ENCODE peak calls at places on chromosomes 7 and 10, in six cellular contexts. J is coronary artery, H is pancreas, X is psoas muscle, I is A549, C is upper lobe of left lung. G is an unnamed sample.
A peak's percentile ranks its signal among the peaks of the same experiment; 100 is the strongest.

GRCh38 chr10:48589266-48589665 is 15.6 kb downstream of the ARHGAP22 start:
- DNase-seq in I (no peak), X (no peak), J (no peak), H (no peak), C (no peak), G (no peak)

GRCh38 chr10:109881481-109881880 is 41.8 kb downstream of the XPNPEP1 start:
- DNase-seq in X (no peak), J (peak; percentile 16), H (no peak), C (no peak), I (no peak), G (no peak)

GRCh38 chr10:113897693-113898618 is 43.5 kb downstream of the NHLRC2 start:
- DNase-seq in H (no peak), C (no peak), X (no peak), I (no peak), J (no peak), G (no peak)

GRCh38 chr10:95289921-95290421 is 832 bp downstream of the PDLIM1 start:
- DNase-seq in X (no peak), C (no peak), I (peak; percentile 40), J (no peak), H (no peak), G (no peak)

GRCh38 chr10:132184816-132185593 is 1.7 kb upstream of the DPYSL4 start:
- DNase-seq in C (peak; percentile 29), H (no peak), I (no peak), X (peak; percentile 39), J (no peak), G (no peak)

GRCh38 chr7:25369794-25370193 is 141.5 kb upstream of the NPVF start:
- DNase-seq in C (no peak), I (no peak), X (peak; percentile 59), J (no peak), H (peak; percentile 61), G (no peak)

GRCh38 chr10:121696854-121697253 is 98.6 kb upstream of the FGFR2 start:
- DNase-seq in I (peak; percentile 18), J (no peak), H (no peak), C (no peak), X (no peak), G (no peak)

GRCh38 chr7:33905389-33906032 is at the start of gene BMPER:
- DNase-seq in H (peak; percentile 33), J (peak; percentile 73), I (peak; percentile 43), X (peak; percentile 70), C (peak; percentile 85), G (no peak)

GRCh38 chr10:77073066-77073960 is 564.3 kb downstream of the KCNMA1 start:
- DNase-seq in I (no peak), H (peak; percentile 26), X (peak; percentile 76), C (no peak), J (no peak), G (peak; percentile 77)

GRCh38 chr7:35482231-35482630 is 212.7 kb downstream of the HERPUD2 start:
- DNase-seq in X (no peak), I (no peak), J (no peak), C (no peak), H (no peak), G (no peak)

GRCh38 chr7:112427984-112428383 is 22.3 kb upstream of the IFRD1 start:
- DNase-seq in C (no peak), X (no peak), H (no peak), I (no peak), J (no peak), G (no peak)

GRCh38 chr7:623464-623863 is 103.0 kb upstream of the DNAAF5 start:
- DNase-seq in I (no peak), C (no peak), X (no peak), J (no peak), H (no peak), G (no peak)

GRCh38 chr10:72344932-72345331 is 9.8 kb downstream of the DNAJB12 start:
- DNase-seq in I (no peak), H (no peak), X (peak; percentile 46), C (peak; percentile 61), J (no peak), G (no peak)

GRCh38 chr10:72351479-72351878 is 3.2 kb downstream of the DNAJB12 start:
- DNase-seq in H (no peak), C (no peak), J (no peak), I (no peak), X (no peak), G (no peak)

GRCh38 chr10:72348282-72348681 is 6.4 kb downstream of the DNAJB12 start:
- DNase-seq in I (no peak), J (no peak), C (no peak), H (no peak), X (peak; percentile 39), G (no peak)

GRCh38 chr10:72353028-72353962 is 1.4 kb downstream of the DNAJB12 start:
- DNase-seq in X (no peak), C (no peak), J (no peak), H (no peak), I (peak; percentile 36), G (no peak)

DNA sequence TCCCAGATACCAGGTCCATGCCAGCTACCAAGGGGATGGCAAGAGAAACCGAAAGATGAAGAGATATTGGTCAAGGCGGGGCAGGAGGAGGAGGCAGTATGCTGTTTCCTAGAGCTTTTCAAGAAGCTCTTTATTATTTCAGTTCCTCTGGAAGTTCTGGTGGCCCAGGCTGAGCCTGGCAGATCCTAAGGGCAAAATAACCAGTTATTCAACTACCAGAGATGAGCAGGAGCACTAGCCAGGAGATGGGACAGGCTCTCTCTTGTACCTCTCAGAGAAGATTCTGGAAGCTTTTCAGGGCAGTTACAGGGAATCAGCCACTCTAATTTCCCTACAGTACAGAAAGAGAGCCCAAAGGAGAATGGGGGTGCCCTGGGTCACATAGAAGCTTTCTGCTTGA is 5.3 kb downstream of the DNAJB12 start:
- DNase-seq in J (no peak), I (no peak), H (no peak), X (no peak), C (no peak), G (no peak)
- H3K27ac ChIP-seq in J (no peak overlapping the region), I (no peak overlapping the region), H (no peak overlapping the region), X (no peak overlapping the region), C (no peak overlapping the region), G (no peak overlapping the region)

DNA sequence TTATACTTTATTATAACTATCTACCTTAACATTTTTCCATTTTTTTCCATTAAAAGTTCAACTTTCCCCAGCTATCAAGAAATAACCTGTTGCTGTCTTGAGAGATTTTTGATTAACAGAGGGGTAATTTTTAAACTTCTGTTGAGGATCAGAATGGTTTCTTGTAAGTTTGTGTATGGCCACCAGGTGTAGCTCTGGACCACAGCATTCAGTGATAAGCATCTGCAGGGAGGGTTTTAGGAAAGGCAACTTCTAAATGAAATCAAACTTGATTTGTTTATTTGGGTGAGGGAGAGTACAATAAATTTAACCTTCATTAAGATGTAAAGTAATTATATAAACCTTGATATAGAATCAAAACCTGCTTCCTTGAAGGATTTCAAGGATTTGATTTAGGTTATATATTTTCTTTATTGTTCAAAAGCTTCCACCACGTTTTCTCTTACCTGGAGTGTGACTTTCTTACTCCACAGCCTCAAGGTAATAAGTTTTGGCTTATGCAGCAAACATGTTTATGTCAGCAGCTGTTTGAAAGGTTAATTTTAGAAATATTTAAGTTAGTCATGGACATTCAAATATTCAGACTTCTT is 153.3 kb downstream of the STK31 start:
- DNase-seq in X (no peak), H (no peak), J (no peak), C (no peak), I (peak; percentile 21), G (no peak)
- TF ChIP-seq CTCF in X (peak; percentile 32), H (peak; percentile 21), J (no peak), C (no peak), I (peak; percentile 78), G (no peak)

GRCh38 chr10:103739039-103739764 is 116.2 kb downstream of the SH3PXD2A start:
- DNase-seq in I (no peak), X (peak; percentile 66), C (no peak), J (no peak), H (no peak), G (no peak)
- H3K4me3 ChIP-seq in I (no peak overlapping the region), X (no peak overlapping the region), C (no peak overlapping the region), J (peak overlapping the region; percentile 35), H (no peak overlapping the region), G (no peak overlapping the region)

DNA sequence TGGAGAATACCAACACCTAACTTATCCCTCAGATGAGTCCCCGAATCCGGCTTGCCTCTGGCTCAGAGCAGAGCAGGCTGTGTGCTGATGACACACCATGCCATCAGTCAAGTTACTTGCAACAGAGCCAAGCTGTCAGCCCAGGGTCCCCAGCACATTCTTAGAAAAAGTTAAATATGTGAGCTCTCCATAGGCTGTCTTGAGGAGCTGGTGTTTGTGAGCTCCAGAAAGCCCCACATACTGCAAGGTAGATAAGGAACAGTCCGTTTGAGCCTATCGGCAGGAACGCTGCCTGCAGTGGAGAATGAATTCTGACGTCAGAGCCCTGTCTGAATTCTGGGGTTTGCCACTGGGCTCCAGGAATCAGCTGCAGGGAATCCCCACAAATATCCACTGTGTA is 3.8 kb downstream of the SFXN4 start:
- DNase-seq in H (no peak), X (no peak), I (no peak), J (no peak), C (no peak), G (no peak)
- H3K27ac ChIP-seq in H (no peak overlapping the region), X (peak overlapping the region; percentile 27), I (no peak overlapping the region), J (no peak overlapping the region), C (no peak overlapping the region), G (no peak overlapping the region)

GRCh38 chr7:101952355-101953247 is 135.2 kb downstream of the CUX1 start:
- DNase-seq in I (peak; percentile 29), C (no peak), X (no peak), H (no peak), J (no peak), G (no peak)

GRCh38 chr7:101947899-101948298 is 130.5 kb downstream of the CUX1 start:
- DNase-seq in J (no peak), X (peak; percentile 83), C (no peak), H (peak; percentile 51), I (no peak), G (no peak)

GRCh38 chr7:101951757-101952156 is 134.3 kb downstream of the CUX1 start:
- DNase-seq in C (no peak), I (no peak), H (no peak), X (no peak), J (no peak), G (no peak)

GRCh38 chr7:101948650-101949049 is 131.2 kb downstream of the CUX1 start:
- DNase-seq in I (no peak), H (no peak), C (no peak), X (no peak), J (no peak), G (no peak)

GRCh38 chr7:101950450-101951119 is 133.2 kb downstream of the CUX1 start:
- DNase-seq in I (peak; percentile 54), J (no peak), H (no peak), C (no peak), X (no peak), G (no peak)
- TF ChIP-seq CTCF in I (no peak), J (no peak), H (no peak), C (no peak), X (no peak), G (no peak)

DNA sequence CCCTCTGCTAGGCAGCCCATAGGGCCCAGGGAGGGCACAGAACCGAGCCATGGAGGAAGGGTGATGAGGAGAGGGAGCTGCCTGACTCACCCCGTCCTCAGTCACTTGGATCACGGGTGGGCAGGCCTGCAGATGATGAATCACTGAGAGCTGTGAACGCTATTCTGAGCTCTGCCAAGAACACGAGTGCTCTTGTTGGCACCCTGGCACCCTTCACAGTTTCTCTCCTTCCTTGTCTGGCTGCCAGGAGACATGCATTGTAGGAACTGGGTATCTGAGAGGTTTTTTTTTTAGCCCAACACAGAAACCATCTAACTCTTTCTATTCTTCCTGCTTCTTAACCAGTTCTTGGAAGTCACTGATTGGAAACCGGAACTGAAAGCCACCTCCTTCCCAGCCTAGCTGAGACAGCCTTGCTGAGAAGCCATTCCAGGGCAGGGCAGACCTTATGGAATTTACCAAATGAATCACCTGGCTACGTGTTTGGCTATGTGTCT is 82.1 kb downstream of the SLC37A3 start:
- DNase-seq in C (no peak), H (peak; percentile 57), I (peak; percentile 44), X (peak; percentile 81), J (peak; percentile 80), G (peak; percentile 90)
- H3K4me3 ChIP-seq in C (peak overlapping the region; percentile 18), H (no peak overlapping the region), I (no peak overlapping the region), X (no peak overlapping the region), J (peak overlapping the region; percentile 57), G (peak overlapping the region; percentile 5)

GRCh38 chr7:130393095-130393494 is 12.8 kb downstream of the CPA1 start:
- DNase-seq in I (no peak), C (no peak), H (no peak), X (no peak), J (peak; percentile 69), G (peak; percentile 61)
- H3K27ac ChIP-seq in I (no peak overlapping the region), C (no peak overlapping the region), H (no peak overlapping the region), X (no peak overlapping the region), J (no peak overlapping the region), G (peak overlapping the region; percentile 57)

G was measured in right atrium auricular region.